ENCODE peak calls at places on chromosome 12, in six cellular contexts. G is ELR, Z is choroid plexus epithelial cell, N is fibroblast of pulmonary artery, B is activated T-cell treated with anti-CD3 and anti-CD28 coated beads for 24 hours, Q is activated B cell treated with CpG ODN at 0.5 μM for 24 hours. M is an unnamed sample.

GRCh38 chr12:112381421-112381897 is 772 bp downstream of the HECTD4 start:
- DNase-seq in B (no peak), Z (peak), N (no peak), Q (no peak), G (peak), M (peak)

GRCh38 chr12:31118347-31118830 is 44.7 kb downstream of the DDX11 start:
- DNase-seq in N (no peak), Z (no peak), G (peak), B (no peak), Q (no peak), M (no peak)

GRCh38 chr12:50110762-50111416 is 1.1 kb upstream of the COX14 start:
- DNase-seq in Q (peak), B (no peak), G (peak), Z (peak), N (no peak), M (peak)

GRCh38 chr12:20314325-20314724 is 54.0 kb upstream of the PDE3A start:
- DNase-seq in Z (peak), Q (no peak), B (no peak), G (no peak), N (peak), M (no peak)

GRCh38 chr12:20475542-20475941 is 107.2 kb downstream of the PDE3A start:
- DNase-seq in Q (no peak), N (peak), Z (peak), G (no peak), B (no peak), M (no peak)

GRCh38 chr12:29640589-29641345 is 143.0 kb downstream of the TMTC1 start:
- DNase-seq in N (peak), B (no peak), Q (no peak), Z (peak), G (no peak), M (peak)

GRCh38 chr12:132490481-132491348 is 764 bp downstream of the FBRSL1 start:
- DNase-seq in Z (peak), N (peak), G (peak), B (no peak), Q (no peak), M (no peak)

GRCh38 chr12:91133871-91134270 is 22.6 kb upstream of the LUM start:
- DNase-seq in Q (no peak), Z (peak), N (peak), G (peak), B (no peak), M (no peak)

GRCh38 chr12:41437578-41437977 is 249.5 kb downstream of the PDZRN4 start:
- DNase-seq in Q (no peak), N (peak), Z (no peak), B (no peak), G (no peak), M (no peak)

GRCh38 chr12:131818821-131819585 is 9.2 kb upstream of the MMP17 start:
- DNase-seq in N (no peak), G (no peak), B (no peak), Z (no peak), Q (no peak), M (no peak)

GRCh38 chr12:103928736-103929050 is 1.5 kb upstream of the HSP90B1 start:
- DNase-seq in Q (peak), Z (no peak), N (no peak), B (peak), G (no peak), M (peak)

M was measured in heart right ventricle.